ENCODE peak calls at places on chromosome 16, in six cellular contexts. S is AG04450, K is Calu3, I is DND-41, P is heart left ventricle, J is OCI-LY7. M is an unnamed sample.

GRCh38 chr16:57185446-57185944 is 344 bp downstream of the PSME3IP1 start:
- DNase-seq in P (peak), J (no peak), I (no peak), K (peak), S (no peak), M (peak)

GRCh38 chr16:73000020-73000906 is 47.7 kb downstream of the ZFHX3 start:
- DNase-seq in J (no peak), K (peak), P (peak), I (no peak), S (no peak), M (no peak)

GRCh38 chr16:88406096-88407041 is 23.6 kb downstream of the ZNF469 start:
- DNase-seq in J (no peak), K (no peak), P (no peak), I (no peak), S (no peak), M (peak)

GRCh38 chr16:51359141-51359960 is 208.3 kb upstream of the SALL1 start:
- DNase-seq in J (no peak), K (no peak), P (no peak), S (peak), I (no peak), M (peak)

GRCh38 chr16:9008335-9009260 is 44.9 kb upstream of the USP7 start:
- DNase-seq in P (peak), I (peak), S (no peak), K (peak), J (peak), M (peak)

GRCh38 chr16:16019488-16019887 is 70.1 kb downstream of the ABCC1 start:
- DNase-seq in S (no peak), K (peak), I (no peak), J (no peak), P (no peak), M (no peak)

GRCh38 chr16:50848755-50849514 is 107.0 kb downstream of the CYLD start:
- DNase-seq in P (no peak), I (no peak), S (no peak), K (no peak), J (no peak), M (no peak)

GRCh38 chr16:73047536-73048291 is at the start of gene ZFHX3:
- DNase-seq in I (peak), S (no peak), K (peak), J (peak), P (peak), M (peak)

GRCh38 chr16:89320717-89321501 is 103.4 kb downstream of the ZNF778 start:
- DNase-seq in J (no peak), S (no peak), P (peak), K (peak), I (no peak), M (peak)

GRCh38 chr16:87411375-87412271 is 19.5 kb downstream of the MAP1LC3B start:
- DNase-seq in I (no peak), K (no peak), J (no peak), S (no peak), P (no peak), M (no peak)

GRCh38 chr16:55588799-55589198 is 22.3 kb downstream of the CAPNS2 start:
- DNase-seq in S (no peak), J (no peak), I (no peak), K (no peak), P (no peak), M (no peak)

GRCh38 chr16:55179858-55180585 is 144.0 kb upstream of the IRX6 start:
- DNase-seq in J (no peak), K (no peak), I (no peak), S (no peak), P (no peak), M (peak)

DNA sequence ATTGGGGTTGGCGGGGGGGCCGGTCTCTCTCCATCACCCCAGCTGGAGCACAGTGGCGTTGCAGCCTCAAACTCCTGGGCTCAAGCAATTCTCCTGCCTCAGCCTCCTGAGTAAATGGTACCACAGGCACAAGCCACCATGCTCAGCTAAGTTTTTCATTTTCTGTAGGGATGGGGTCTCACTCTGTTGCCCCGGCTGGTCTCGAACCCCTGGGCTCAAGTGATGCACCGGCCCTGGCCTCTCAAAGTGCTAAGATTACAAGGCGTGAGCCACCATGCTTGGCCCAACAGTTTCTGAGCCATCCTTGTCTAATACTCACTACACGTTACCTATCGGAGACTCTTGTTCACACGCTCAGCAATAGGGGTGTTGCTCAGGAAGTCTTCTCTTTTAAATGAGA is 11.6 kb downstream of the WDR59 start:
- DNase-seq in I (no peak), K (no peak), S (no peak), J (no peak), P (no peak), M (no peak)
- TF ChIP-seq CTCF in I (no peak), K (no peak), S (no peak), J (no peak), P (no peak), M (no peak)

GRCh38 chr16:4800290-4801041 is 2.0 kb downstream of the ROGDI start:
- DNase-seq in S (no peak), I (no peak), K (no peak), J (no peak), P (peak), M (no peak)
- TF ChIP-seq CTCF in S (no peak), I (no peak), K (no peak), J (no peak), P (no peak), M (no peak)

GRCh38 chr16:85271198-85271597 is 158.9 kb upstream of the CIBAR2 start:
- DNase-seq in K (no peak), I (no peak), J (no peak), P (no peak), S (no peak), M (no peak)
- TF ChIP-seq CTCF in K (no peak), I (no peak), J (no peak), P (no peak), S (no peak), M (no peak)

GRCh38 chr16:53502331-53503269 is at the start of gene AKTIP:
- DNase-seq in P (peak), S (no peak), J (peak), I (peak), K (peak), M (peak)
- TF ChIP-seq CTCF in P (no peak), S (no peak), J (no peak), I (no peak), K (no peak), M (no peak)

DNA sequence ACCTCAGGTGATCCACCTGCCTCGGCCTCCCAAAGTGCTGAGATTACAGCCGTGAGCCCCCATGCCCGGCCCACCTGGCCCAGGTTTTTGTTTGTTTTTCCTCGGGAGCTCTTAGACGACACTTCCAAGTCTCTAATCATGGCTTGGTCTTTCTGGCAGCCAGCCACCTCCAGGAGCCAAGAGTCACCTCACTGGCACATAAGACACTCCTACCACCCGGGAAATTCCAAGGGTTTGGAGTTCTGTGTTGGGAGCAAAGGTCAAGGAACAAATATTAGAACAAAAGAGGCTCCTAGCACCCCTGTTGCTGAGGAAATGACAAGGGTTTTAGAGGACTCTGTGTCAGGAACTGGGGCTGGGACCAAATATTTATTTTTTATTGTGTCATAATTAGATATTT is 29.4 kb downstream of the MGRN1 start:
- DNase-seq in J (no peak), S (no peak), K (peak), I (no peak), P (no peak), M (no peak)
- TF ChIP-seq CTCF in J (no peak), S (no peak), K (no peak), I (no peak), P (no peak), M (no peak)

GRCh38 chr16:62079236-62079635 is 43.0 kb upstream of the CDH8 start:
- DNase-seq in J (no peak), S (no peak), P (no peak), K (no peak), I (no peak), M (no peak)

DNA sequence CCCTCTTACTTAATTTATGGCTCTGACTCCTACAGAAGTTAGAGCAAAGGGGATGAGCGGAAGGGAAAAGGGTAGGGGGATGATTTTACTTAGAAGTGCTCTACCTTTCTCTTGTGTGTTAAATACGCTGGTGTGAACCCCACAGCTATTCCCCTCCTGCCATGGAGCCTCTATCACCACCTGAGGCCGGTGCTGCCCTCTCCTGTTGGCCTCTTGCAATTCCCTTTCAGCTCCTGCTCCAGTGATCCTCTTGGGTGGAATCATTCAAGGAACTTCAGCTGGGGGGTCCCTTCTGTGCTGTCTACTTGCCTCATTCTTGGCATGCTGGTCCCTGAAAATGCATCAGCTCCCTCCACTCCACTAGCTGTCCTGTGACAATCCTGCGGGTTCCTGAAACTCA is 41.8 kb upstream of the CDH8 start:
- DNase-seq in I (no peak), K (no peak), S (no peak), J (no peak), P (no peak), M (peak)
- TF ChIP-seq CTCF in I (peak), K (no peak), S (no peak), J (peak), P (no peak), M (peak)

GRCh38 chr16:22977294-22977697 is 163.3 kb downstream of the HS3ST2 start:
- DNase-seq in S (no peak), I (no peak), K (peak), P (no peak), J (peak), M (peak)
- TF ChIP-seq CTCF in S (no peak), I (no peak), K (peak), P (peak), J (peak), M (peak)

GRCh38 chr16:1363501-1364041 is 11.8 kb downstream of the GNPTG start:
- DNase-seq in J (peak), S (no peak), P (no peak), I (peak), K (peak), M (peak)
- TF ChIP-seq CTCF in J (peak), S (peak), P (peak), I (peak), K (peak), M (peak)